ENCODE peak calls at places on chromosomes 7 and 10, in four cellular contexts. A is hepatocyte, Z is left lung, Q is K562. B is an unnamed sample.

GRCh38 chr7:107501593-107501992 is 31.7 kb downstream of the GPR22 start:
- DNase-seq in A (peak; percentile 17), Z (no peak), Q (peak; percentile 70), B (no peak)

GRCh38 chr10:102776779-102777417 is 33.1 kb downstream of the WBP1L start:
- DNase-seq in A (peak; percentile 90), Z (peak; percentile 84), Q (peak; percentile 68), B (no peak)

GRCh38 chr7:1466524-1467271 is 7.4 kb upstream of the MICALL2 start:
- DNase-seq in A (peak; percentile 91), Z (peak; percentile 76), Q (peak; percentile 62), B (no peak)

GRCh38 chr10:6279540-6280267 is 77.0 kb downstream of the PFKFB3 start:
- DNase-seq in A (peak; percentile 83), Z (no peak), Q (peak; percentile 24), B (no peak)

GRCh38 chr7:27587429-27587828 is 75.3 kb downstream of the HIBADH start:
- DNase-seq in A (no peak), Z (no peak), Q (no peak), B (no peak)

GRCh38 chr10:34859170-34859569 is 44.1 kb upstream of the PARD3 start:
- DNase-seq in A (no peak), Z (no peak), Q (no peak), B (peak; percentile 84)

GRCh38 chr10:3853547-3853989 is 68.6 kb upstream of the KLF6 start:
- DNase-seq in A (peak; percentile 70), Z (peak; percentile 64), Q (no peak), B (peak; percentile 97)

GRCh38 chr7:20783716-20784310 is 2.9 kb downstream of the SP8 start:
- DNase-seq in A (peak; percentile 66), Z (no peak), Q (no peak), B (no peak)

GRCh38 chr10:26502988-26503387 is 64.8 kb downstream of the APBB1IP start:
- DNase-seq in A (no peak), Z (no peak), Q (no peak), B (no peak)

GRCh38 chr7:105581066-105581811 is at the start of gene EFCAB10:
- DNase-seq in A (peak; percentile 92), Z (peak; percentile 88), Q (no peak), B (no peak)

GRCh38 chr7:29588900-29589696 is 25.5 kb downstream of the PRR15 start:
- DNase-seq in A (peak; percentile 61), Z (no peak), Q (peak; percentile 72), B (no peak)

GRCh38 chr10:132229834-132230556 is 43.2 kb downstream of the DPYSL4 start:
- DNase-seq in A (no peak), Z (peak; percentile 58), Q (no peak), B (no peak)

GRCh38 chr10:24153537-24153936 is 55.4 kb upstream of the KIAA1217 start:
- DNase-seq in A (no peak), Z (no peak), Q (no peak), B (peak; percentile 41)

GRCh38 chr7:154675560-154675959 is 327.4 kb downstream of the PAXIP1 start:
- DNase-seq in A (no peak), Z (no peak), Q (no peak), B (no peak)

GRCh38 chr7:22549051-22549450 is 49.1 kb upstream of the STEAP1B start:
- DNase-seq in A (no peak), Z (no peak), Q (no peak), B (no peak)

GRCh38 chr7:73477376-73477775 is 43.8 kb downstream of the FZD9 start:
- DNase-seq in A (no peak), Z (no peak), Q (peak; percentile 28), B (no peak)

GRCh38 chr7:25854059-25854458 is 297.9 kb upstream of the NFE2L3 start:
- DNase-seq in A (no peak), Z (no peak), Q (no peak), B (no peak)

GRCh38 chr10:43683451-43684197 is 34.9 kb upstream of the ZNF32 start:
- DNase-seq in A (no peak), Z (no peak), Q (peak; percentile 66), B (no peak)

GRCh38 chr10:6130851-6131470 is 42.1 kb downstream of the RBM17 start:
- DNase-seq in A (no peak), Z (no peak), Q (no peak), B (no peak)

GRCh38 chr10:128064615-128065580 is 61.3 kb downstream of the MKI67 start:
- DNase-seq in A (no peak), Z (peak; percentile 87), Q (no peak), B (no peak)
- H3K4me3 ChIP-seq in A (no peak overlapping the region), Z (peak overlapping the region; percentile 8), Q (no peak overlapping the region), B (no peak overlapping the region)

DNA sequence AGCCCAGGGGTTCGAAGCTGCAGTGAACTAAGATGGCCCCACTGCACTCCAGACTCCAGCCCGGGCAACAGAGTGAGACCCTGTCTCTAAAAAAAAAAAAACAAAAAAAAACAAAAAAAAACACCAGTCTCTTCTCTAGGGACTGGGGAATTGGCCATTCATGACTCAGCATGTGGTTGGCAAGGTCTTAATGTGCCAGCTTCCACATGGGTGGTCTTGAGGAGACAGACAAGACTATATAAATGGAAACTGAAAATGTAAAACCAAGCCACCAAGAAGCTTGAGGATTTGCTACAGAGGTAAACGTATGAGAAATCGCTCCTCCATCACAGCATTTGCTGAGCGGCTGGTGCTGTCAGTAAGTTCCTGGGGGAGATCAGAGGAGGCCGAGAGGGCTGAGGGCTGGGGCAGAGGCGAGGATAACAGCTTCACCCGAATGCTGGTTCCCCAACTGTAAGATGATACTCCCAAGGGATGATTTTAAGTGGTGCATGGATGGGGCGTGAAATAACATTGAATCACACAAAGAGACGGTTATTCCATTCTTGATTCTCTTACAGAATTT is 128.7 kb downstream of the C10orf105 start:
- DNase-seq in A (no peak), Z (no peak), Q (no peak), B (no peak)
- TF ChIP-seq CTCF in A (no peak), Z (no peak), Q (no peak), B (no peak)

GRCh38 chr10:48603421-48604038 is 1.3 kb downstream of the ARHGAP22 start:
- DNase-seq in A (no peak), Z (no peak), Q (no peak), B (no peak)

GRCh38 chr10:48601789-48602188 is 3.1 kb downstream of the ARHGAP22 start:
- DNase-seq in A (no peak), Z (no peak), Q (no peak), B (no peak)

GRCh38 chr10:48604039-48604407 is 850 bp downstream of the ARHGAP22 start:
- DNase-seq in A (no peak), Z (no peak), Q (no peak), B (no peak)

GRCh38 chr10:48600645-48601505 is 4.0 kb downstream of the ARHGAP22 start:
- DNase-seq in A (no peak), Z (no peak), Q (no peak), B (no peak)

DNA sequence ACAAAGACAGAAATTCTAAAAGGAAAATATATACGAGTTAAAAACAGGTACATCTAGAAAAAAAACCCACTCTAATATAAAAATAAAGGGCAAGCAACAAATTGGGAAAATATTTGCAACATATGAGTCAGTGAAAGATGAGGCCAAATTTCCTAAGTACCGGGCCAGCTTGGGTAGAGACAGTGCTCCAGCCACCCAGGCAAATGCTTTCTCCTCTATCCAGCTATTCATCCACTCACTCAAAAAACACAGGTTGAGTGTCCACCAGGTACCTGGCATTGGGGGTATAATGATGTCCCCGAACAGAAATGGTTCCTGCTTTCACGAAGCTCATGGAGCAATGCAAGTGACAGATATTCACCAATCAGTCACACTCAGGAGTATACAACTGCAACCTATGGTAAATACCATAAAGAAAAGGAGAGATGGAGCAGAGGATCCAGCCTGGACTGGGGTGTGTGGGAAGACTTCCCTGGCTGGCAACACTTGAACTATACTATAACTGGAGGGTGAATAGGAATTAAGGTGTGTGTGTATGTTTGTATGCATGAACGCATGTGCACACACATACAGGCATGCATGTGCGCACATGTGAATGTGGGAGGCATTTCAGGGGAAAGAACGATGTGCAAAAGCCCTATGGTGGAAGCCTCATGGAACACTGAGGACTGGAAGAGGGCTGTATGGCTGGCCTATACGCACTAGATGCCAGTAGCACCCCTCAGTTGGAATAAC is 2.3 kb downstream of the ARHGAP22 start:
- DNase-seq in A (no peak), Z (no peak), Q (no peak), B (no peak)
- H3K4me3 ChIP-seq in A (no peak overlapping the region), Z (no peak overlapping the region), Q (no peak overlapping the region), B (no peak overlapping the region)

DNA sequence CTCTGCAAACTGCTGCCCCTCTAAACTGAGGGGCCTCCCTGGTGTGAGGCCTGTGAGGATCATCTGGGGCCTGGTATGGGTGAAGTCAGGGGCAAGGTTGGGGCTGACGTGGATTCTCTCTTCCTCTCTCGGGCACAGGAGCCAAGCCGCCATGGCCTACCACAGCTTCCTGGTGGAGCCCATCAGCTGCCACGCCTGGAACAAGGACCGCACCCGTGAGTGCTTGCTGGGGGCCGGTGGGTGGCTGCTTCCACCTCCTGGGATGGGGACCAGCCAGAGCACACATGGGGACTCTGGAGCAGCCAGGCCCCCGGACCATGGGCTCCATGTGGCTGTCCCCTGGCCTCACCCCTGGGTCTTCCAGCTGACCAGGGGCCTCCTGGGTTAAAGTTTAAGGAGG is 11.0 kb downstream of the ARPC1B start:
- DNase-seq in A (no peak), Z (no peak), Q (no peak), B (no peak)
- TF ChIP-seq CTCF in A (no peak), Z (no peak), Q (no peak), B (no peak)

B was measured in LNCaP clone FGC.